ENCODE peak calls at places on chromosomes 12 and 14, in ten cellular contexts. W is naive B cell; R is mesendoderm; V is naive thymus-derived CD8-positive, alpha-beta T cell; L is Caco-2; C is NCI-H1048; K is SW 1271; N is ELR; H is IMR-90; O is left cardiac atrium. X is an unnamed sample.

GRCh38 chr14:86505808-86506207 is 975.9 kb downstream of the FLRT2 start:
- DNase-seq in H (peak; percentile 38), N (no peak), C (no peak), R (no peak), V (no peak), K (no peak), O (no peak), W (no peak), L (no peak), X (no peak)

GRCh38 chr12:53102883-53103807 is at the start of gene SOAT2:
- DNase-seq in C (no peak), W (no peak), K (no peak), H (no peak), L (peak; percentile 74), O (no peak), N (no peak), V (peak; percentile 71), R (no peak), X (no peak)

GRCh38 chr12:92076106-92076505 is 69.5 kb downstream of the BTG1 start:
- DNase-seq in L (no peak), C (no peak), V (no peak), R (no peak), H (no peak), W (no peak), K (no peak), O (no peak), N (no peak), X (no peak)

GRCh38 chr12:8785499-8785898 is 36.9 kb upstream of the A2ML1 start:
- DNase-seq in K (no peak), O (no peak), W (no peak), R (no peak), N (no peak), L (no peak), V (no peak), H (no peak), C (no peak), X (no peak)

GRCh38 chr12:88472775-88473174 is 107.5 kb downstream of the KITLG start:
- DNase-seq in K (no peak), N (peak; percentile 81), R (no peak), V (no peak), L (no peak), C (no peak), H (peak; percentile 82), O (no peak), W (no peak), X (no peak)

GRCh38 chr14:65230287-65230728 is 128.0 kb upstream of the MAX start:
- DNase-seq in N (no peak), O (peak; percentile 75), L (no peak), R (no peak), V (no peak), H (no peak), W (no peak), C (peak; percentile 62), K (no peak), X (peak; percentile 50)

GRCh38 chr14:63478437-63478852 is 64.7 kb downstream of the PPP2R5E start:
- DNase-seq in L (no peak), R (no peak), H (no peak), K (no peak), N (no peak), O (no peak), C (no peak), W (no peak), V (no peak), X (no peak)

GRCh38 chr12:31118831-31119530 is 45.3 kb downstream of the DDX11 start:
- DNase-seq in W (peak; percentile 25), L (no peak), V (peak; percentile 50), K (peak; percentile 58), N (peak; percentile 40), O (peak; percentile 32), C (peak; percentile 37), H (no peak), R (peak; percentile 88), X (peak; percentile 62)

GRCh38 chr14:61188936-61189808 is 92.0 kb downstream of the TMEM30B start:
- DNase-seq in O (peak; percentile 71), K (no peak), W (no peak), V (no peak), C (no peak), N (peak; percentile 72), L (no peak), H (peak; percentile 51), R (peak; percentile 80), X (no peak)

GRCh38 chr12:27076930-27077329 is 5.4 kb downstream of the C12orf71 start:
- DNase-seq in W (no peak), K (no peak), H (peak; percentile 7), N (peak; percentile 84), O (no peak), C (no peak), V (no peak), L (no peak), R (peak; percentile 8), X (no peak)

GRCh38 chr12:90211017-90211416 is 502.4 kb upstream of the ATP2B1 start:
- DNase-seq in K (no peak), R (no peak), N (peak; percentile 95), W (no peak), H (peak; percentile 48), V (no peak), C (no peak), L (no peak), O (no peak), X (no peak)

GRCh38 chr14:100332797-100333196 is 9.7 kb downstream of the SLC25A47 start:
- DNase-seq in K (no peak), H (no peak), O (no peak), V (no peak), W (no peak), N (no peak), R (no peak), L (no peak), C (no peak), X (no peak)

GRCh38 chr12:125228519-125229260 is 163.5 kb downstream of the AACS start:
- DNase-seq in W (no peak), N (no peak), V (no peak), K (no peak), O (no peak), R (peak; percentile 60), C (no peak), H (no peak), L (no peak), X (no peak)

GRCh38 chr14:61258985-61259384 is 22.2 kb downstream of the TMEM30B start:
- DNase-seq in V (no peak), R (no peak), C (no peak), H (peak; percentile 21), K (no peak), O (no peak), N (peak; percentile 52), W (no peak), L (no peak), X (no peak)

GRCh38 chr14:60647081-60647836 is 2.0 kb downstream of the SIX1 start:
- DNase-seq in R (peak; percentile 77), N (peak; percentile 75), W (no peak), K (no peak), V (no peak), H (peak; percentile 69), O (no peak), L (no peak), C (no peak), X (no peak)

GRCh38 chr12:2733493-2734252 is 61.1 kb upstream of the FKBP4 start:
- DNase-seq in K (no peak), H (no peak), C (no peak), N (peak; percentile 15), L (no peak), R (no peak), W (no peak), V (no peak), O (no peak), X (no peak)

GRCh38 chr12:3670083-3670620 is 82.8 kb downstream of the CRACR2A start:
- DNase-seq in W (no peak), K (peak; percentile 55), H (peak; percentile 51), L (no peak), C (no peak), R (no peak), N (peak; percentile 60), O (no peak), V (no peak), X (no peak)

GRCh38 chr12:3381059-3382047 is 109.7 kb upstream of the PRMT8 start:
- DNase-seq in O (no peak), K (no peak), L (no peak), N (no peak), V (no peak), R (no peak), H (no peak), C (no peak), W (no peak), X (no peak)

GRCh38 chr14:76901171-76902055 is 75.2 kb downstream of the LRRC74A start:
- DNase-seq in K (no peak), C (no peak), V (no peak), O (no peak), H (peak; percentile 9), L (no peak), N (no peak), W (no peak), R (no peak), X (no peak)

GRCh38 chr12:124469193-124469888 is 98.1 kb downstream of the NCOR2 start:
- DNase-seq in K (no peak), C (no peak), V (no peak), H (no peak), R (peak; percentile 60), N (peak; percentile 57), L (no peak), O (no peak), W (no peak), X (no peak)

GRCh38 chr12:31773867-31774266 is 45.0 kb upstream of the AMN1 start:
- DNase-seq in K (no peak), V (no peak), N (no peak), O (no peak), L (peak; percentile 78), R (no peak), H (no peak), W (peak; percentile 15), C (no peak), X (peak; percentile 27)

GRCh38 chr14:59356298-59356697 is 108.9 kb downstream of the GPR135 start:
- DNase-seq in L (no peak), V (no peak), C (no peak), O (no peak), R (no peak), H (no peak), W (peak; percentile 7), N (no peak), K (no peak), X (no peak)

GRCh38 chr14:23379331-23380196 is 2.7 kb downstream of the CMTM5 start:
- DNase-seq in W (peak; percentile 49), R (peak; percentile 64), C (peak; percentile 5), K (no peak), L (peak; percentile 62), H (peak; percentile 17), N (peak; percentile 33), V (peak; percentile 73), O (peak; percentile 71), X (peak; percentile 54)